ENCODE peak calls at places on chromosomes 12 and 14, in four cellular contexts. One of them, this sample, is unnamed.

GRCh38 chr12:1573960-1574862 is 20.2 kb downstream of the FBXL14 start:
- DNase-seq in A549: peak
- DNase-seq in K562: no peak
- DNase-seq in HepG2: no peak
- DNase-seq in this sample: no peak

GRCh38 chr12:58310828-58311273 is 369.5 kb downstream of the ATP23 start:
- DNase-seq in A549: peak
- DNase-seq in K562: peak
- DNase-seq in HepG2: peak
- DNase-seq in this sample: no peak

GRCh38 chr14:23041729-23042128 is 283 bp upstream of the PSMB11 start:
- DNase-seq in A549: no peak
- DNase-seq in K562: no peak
- DNase-seq in HepG2: no peak
- DNase-seq in this sample: no peak

GRCh38 chr12:111954974-111955373 is 58.0 kb downstream of the TMEM116 start:
- DNase-seq in A549: peak
- DNase-seq in K562: no peak
- DNase-seq in HepG2: no peak
- DNase-seq in this sample: no peak

GRCh38 chr12:49990269-49990668 is 17.5 kb downstream of the AQP6 start:
- DNase-seq in A549: no peak
- DNase-seq in K562: no peak
- DNase-seq in HepG2: no peak
- DNase-seq in this sample: no peak

GRCh38 chr14:24058260-24058950 is 6.6 kb downstream of the CARMIL3 start:
- DNase-seq in A549: peak
- DNase-seq in K562: peak
- DNase-seq in HepG2: peak
- DNase-seq in this sample: peak

GRCh38 chr14:54211562-54212308 is 185.1 kb upstream of the CDKN3 start:
- DNase-seq in A549: peak
- DNase-seq in K562: no peak
- DNase-seq in HepG2: no peak
- DNase-seq in this sample: no peak

GRCh38 chr14:88546621-88547385 is 8.0 kb downstream of the PTPN21 start:
- DNase-seq in A549: no peak
- DNase-seq in K562: no peak
- DNase-seq in HepG2: no peak
- DNase-seq in this sample: no peak

GRCh38 chr12:85923767-85924331 is 49.8 kb downstream of the NTS start:
- DNase-seq in A549: peak
- DNase-seq in K562: peak
- DNase-seq in HepG2: no peak
- DNase-seq in this sample: no peak

GRCh38 chr14:22882529-22883190 is 362 bp upstream of the REM2 start:
- DNase-seq in A549: peak
- DNase-seq in K562: peak
- DNase-seq in HepG2: no peak
- DNase-seq in this sample: peak

GRCh38 chr12:127620956-127621355 is 646.0 kb upstream of the TMEM132C start:
- DNase-seq in A549: no peak
- DNase-seq in K562: no peak
- DNase-seq in HepG2: no peak
- DNase-seq in this sample: no peak

GRCh38 chr12:26274441-26275312 is 79.3 kb downstream of the SSPN start:
- DNase-seq in A549: peak
- DNase-seq in K562: peak
- DNase-seq in HepG2: peak
- DNase-seq in this sample: no peak

GRCh38 chr14:65210827-65211192 is 108.5 kb upstream of the MAX start:
- DNase-seq in A549: no peak
- DNase-seq in K562: no peak
- DNase-seq in HepG2: no peak
- DNase-seq in this sample: no peak

GRCh38 chr14:58637040-58637390 is 747 bp upstream of the DACT1 start:
- DNase-seq in A549: peak
- DNase-seq in K562: no peak
- DNase-seq in HepG2: no peak
- DNase-seq in this sample: no peak

GRCh38 chr12:13905795-13906194 is 75.6 kb downstream of the GRIN2B start:
- DNase-seq in A549: no peak
- DNase-seq in K562: no peak
- DNase-seq in HepG2: no peak
- DNase-seq in this sample: no peak

DNA sequence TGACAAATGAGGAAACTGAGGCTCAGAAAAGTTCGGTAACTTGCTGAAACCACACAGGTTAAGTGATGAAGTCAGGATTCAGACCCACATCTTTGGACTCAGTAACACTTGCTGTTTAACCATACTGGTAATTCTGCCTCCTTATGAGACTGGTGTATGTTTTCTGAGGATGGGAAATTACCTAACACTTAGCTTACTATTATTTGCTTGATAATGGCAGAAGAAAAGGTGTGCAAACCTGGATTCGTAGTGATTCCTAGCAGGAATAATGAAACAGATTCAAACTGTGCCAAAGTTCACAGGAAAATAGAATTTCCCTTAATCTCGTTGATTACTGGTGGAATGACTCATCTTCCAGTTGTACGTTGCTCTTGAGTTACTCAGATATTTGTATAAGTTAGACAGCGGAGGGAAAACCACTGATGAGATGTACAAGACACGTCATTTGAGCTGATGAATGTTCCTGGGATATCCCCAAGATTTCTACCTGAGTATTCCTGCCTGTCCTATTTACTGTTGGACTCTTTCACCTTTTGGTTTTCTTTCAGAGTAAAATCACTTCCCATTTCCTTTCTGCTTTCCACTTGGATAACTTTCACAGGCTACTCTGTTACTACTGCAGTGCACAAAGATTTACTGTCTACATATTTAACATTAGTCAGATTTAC is 37.5 kb downstream of the PRORP start:
- DNase-seq in A549: peak
- DNase-seq in K562: peak
- DNase-seq in HepG2: peak
- DNase-seq in this sample: no peak
- TF ChIP-seq NR3C1 in A549: no peak
- TF ChIP-seq NR3C1 in K562: no peak
- TF ChIP-seq NR3C1 in HepG2: no peak
- TF ChIP-seq NR3C1 in this sample: no peak

GRCh38 chr12:103705098-103705497 is 118.0 kb downstream of the STAB2 start:
- DNase-seq in A549: no peak
- DNase-seq in K562: no peak
- DNase-seq in HepG2: no peak
- DNase-seq in this sample: no peak

GRCh38 chr12:103705927-103706326 is 118.9 kb downstream of the STAB2 start:
- DNase-seq in A549: peak
- DNase-seq in K562: peak
- DNase-seq in HepG2: peak
- DNase-seq in this sample: no peak
- TF ChIP-seq HMGXB4 in A549: no peak
- TF ChIP-seq HMGXB4 in K562: no peak
- TF ChIP-seq HMGXB4 in HepG2: no peak
- TF ChIP-seq HMGXB4 in this sample: no peak

DNA sequence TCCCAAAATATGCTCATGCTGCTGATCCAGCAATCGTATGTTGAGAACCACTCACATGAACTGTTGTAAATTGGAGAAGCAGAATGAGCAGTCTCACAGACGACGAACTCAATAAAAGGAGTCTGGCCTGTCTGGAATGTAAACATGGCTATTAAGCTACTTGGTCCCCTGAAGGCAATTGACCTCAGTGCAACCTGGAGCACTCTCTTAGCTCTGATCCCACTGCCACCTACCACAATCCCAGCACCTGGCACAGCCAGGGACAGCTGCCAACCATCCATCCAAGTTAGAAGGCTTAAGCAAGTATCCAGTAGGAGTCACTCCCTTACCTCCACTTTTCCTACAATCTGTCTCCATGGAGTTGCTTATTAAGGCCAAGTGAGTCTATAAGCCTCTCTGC is 406.9 kb upstream of the CLEC14A start:
- DNase-seq in A549: no peak
- DNase-seq in K562: no peak
- DNase-seq in HepG2: no peak
- DNase-seq in this sample: no peak
- TF ChIP-seq NR3C1 in A549: no peak
- TF ChIP-seq NR3C1 in K562: no peak
- TF ChIP-seq NR3C1 in HepG2: no peak
- TF ChIP-seq NR3C1 in this sample: no peak

GRCh38 chr12:76708291-76708690 is 55.6 kb upstream of the ZDHHC17 start:
- DNase-seq in A549: no peak
- DNase-seq in K562: no peak
- DNase-seq in HepG2: no peak
- DNase-seq in this sample: no peak

GRCh38 chr12:76706761-76707160 is 57.2 kb upstream of the ZDHHC17 start:
- DNase-seq in A549: no peak
- DNase-seq in K562: no peak
- DNase-seq in HepG2: no peak
- DNase-seq in this sample: no peak

GRCh38 chr12:76704693-76705092 is 59.2 kb upstream of the ZDHHC17 start:
- DNase-seq in A549: peak
- DNase-seq in K562: no peak
- DNase-seq in HepG2: no peak
- DNase-seq in this sample: no peak

GRCh38 chr12:76711241-76711640 is 52.7 kb upstream of the ZDHHC17 start:
- DNase-seq in A549: no peak
- DNase-seq in K562: no peak
- DNase-seq in HepG2: no peak
- DNase-seq in this sample: no peak

DNA sequence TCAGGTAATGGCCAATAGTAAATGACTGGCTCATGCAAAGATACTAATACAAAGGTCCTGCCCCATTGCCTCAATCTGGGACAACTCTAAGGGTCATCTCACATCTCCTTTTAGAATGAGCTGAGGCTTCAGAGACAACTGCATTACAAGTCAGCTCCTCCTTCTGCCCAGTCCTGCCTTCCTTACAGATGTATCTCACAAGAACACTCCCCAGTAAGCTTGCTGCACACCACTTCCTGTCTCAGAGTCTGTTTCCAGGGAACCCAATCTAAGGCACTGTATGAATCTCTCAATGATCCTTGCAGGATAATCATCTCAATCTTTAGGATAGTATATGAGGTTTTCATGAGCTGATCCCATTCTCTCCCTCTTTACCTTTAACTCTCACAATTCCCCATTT is 57.8 kb upstream of the ZDHHC17 start:
- DNase-seq in A549: no peak
- DNase-seq in K562: no peak
- DNase-seq in HepG2: no peak
- DNase-seq in this sample: no peak
- TF ChIP-seq HMGXB4 in A549: no peak
- TF ChIP-seq HMGXB4 in K562: no peak
- TF ChIP-seq HMGXB4 in HepG2: no peak
- TF ChIP-seq HMGXB4 in this sample: no peak

GRCh38 chr14:86797075-86797351 is 1196.0 kb downstream of the GALC start:
- DNase-seq in A549: no peak
- DNase-seq in K562: no peak
- DNase-seq in HepG2: no peak
- DNase-seq in this sample: no peak

GRCh38 chr14:86799244-86799647 is 1193.7 kb downstream of the GALC start:
- DNase-seq in A549: peak
- DNase-seq in K562: no peak
- DNase-seq in HepG2: peak
- DNase-seq in this sample: no peak

GRCh38 chr14:86794689-86795088 is 1198.3 kb downstream of the GALC start:
- DNase-seq in A549: no peak
- DNase-seq in K562: no peak
- DNase-seq in HepG2: no peak
- DNase-seq in this sample: no peak

GRCh38 chr14:86798330-86798729 is 1194.7 kb downstream of the GALC start:
- DNase-seq in A549: no peak
- DNase-seq in K562: no peak
- DNase-seq in HepG2: no peak
- DNase-seq in this sample: no peak

DNA sequence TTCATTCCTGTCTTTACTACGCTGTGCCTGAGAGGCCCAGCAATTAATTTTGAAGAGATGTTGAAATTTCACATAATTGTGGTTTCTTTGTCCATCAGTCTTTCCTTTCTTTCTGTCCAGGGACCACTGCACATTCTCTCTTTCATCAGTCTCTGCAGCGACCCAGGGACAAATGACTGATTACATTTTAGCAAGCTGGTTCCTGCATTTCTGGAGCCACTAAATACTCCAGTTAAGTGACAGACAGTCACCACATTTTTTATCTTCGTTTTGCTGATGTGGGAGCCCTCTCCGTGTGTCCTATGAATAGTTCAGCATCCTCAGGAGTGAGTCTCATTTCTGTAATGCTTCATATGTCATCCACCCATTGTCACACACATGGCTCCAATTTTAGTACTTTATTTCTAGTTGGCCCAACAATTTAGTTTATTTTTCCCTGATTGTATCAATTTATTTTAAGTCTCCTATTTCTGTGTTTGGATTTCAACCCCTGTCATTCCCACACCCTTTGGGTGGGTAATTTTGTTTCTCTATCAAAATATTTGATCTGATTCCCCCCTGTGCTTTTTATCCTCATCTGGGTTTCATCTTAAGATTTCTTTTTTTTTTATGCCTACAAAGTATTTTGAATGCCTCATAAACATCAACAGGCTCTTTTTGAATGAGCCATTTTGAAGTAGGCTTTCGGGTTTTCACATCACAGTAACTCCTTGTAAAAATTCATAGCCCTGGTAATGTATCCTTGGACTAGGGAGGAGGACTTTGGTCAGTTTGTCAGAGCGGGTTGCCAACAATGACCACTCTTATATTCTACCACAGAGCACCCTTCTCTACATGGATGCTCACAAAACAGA is 1196.5 kb downstream of the GALC start:
- DNase-seq in A549: no peak
- DNase-seq in K562: no peak
- DNase-seq in HepG2: peak
- DNase-seq in this sample: no peak
- TF ChIP-seq NR3C1 in A549: no peak
- TF ChIP-seq NR3C1 in K562: no peak
- TF ChIP-seq NR3C1 in HepG2: no peak
- TF ChIP-seq NR3C1 in this sample: no peak

GRCh38 chr14:61355892-61356325 is 34.5 kb downstream of the PRKCH start:
- DNase-seq in A549: peak
- DNase-seq in K562: no peak
- DNase-seq in HepG2: peak
- DNase-seq in this sample: peak
- TF ChIP-seq HMGXB4 in A549: no peak
- TF ChIP-seq HMGXB4 in K562: no peak
- TF ChIP-seq HMGXB4 in HepG2: no peak
- TF ChIP-seq HMGXB4 in this sample: no peak